ENCODE peak calls at places on chromosomes 2 and 18, in eight cellular contexts. G is GM23338; F is neural crest cell; B is stimulated activated CD8-positive, alpha-beta memory T cell treated with anti-CD3 and anti-CD28 coated beads, Interleukin-7, amount 100 ng/mL, for 1 hour; U is GM03348; Y is MCF 10A; J is psoas muscle; N is HuH-7.5. S is an unnamed sample.

GRCh38 chr2:190641469-190641868 is 7.4 kb upstream of the NAB1 start:
- DNase-seq in Y (no peak), G (no peak), F (no peak), B (no peak), U (no peak), J (no peak), N (no peak), S (no peak)

GRCh38 chr18:37457337-37457736 is 108.3 kb downstream of the CELF4 start:
- DNase-seq in F (no peak), N (no peak), B (no peak), J (no peak), U (no peak), Y (no peak), G (no peak), S (no peak)

GRCh38 chr2:205892141-205893064 is 193.6 kb downstream of the INO80D start:
- DNase-seq in B (no peak), G (peak; percentile 43), Y (peak; percentile 77), N (no peak), F (no peak), J (no peak), U (no peak), S (no peak)

GRCh38 chr2:54899576-54900200 is 150.6 kb downstream of the RTN4 start:
- DNase-seq in J (no peak), U (peak; percentile 73), Y (peak; percentile 72), G (peak; percentile 33), B (no peak), F (no peak), N (peak; percentile 19), S (peak; percentile 72)

GRCh38 chr2:46704593-46704992 is 211.0 kb downstream of the MCFD2 start:
- DNase-seq in J (no peak), G (peak; percentile 88), Y (no peak), F (no peak), B (no peak), U (no peak), N (no peak), S (no peak)

GRCh38 chr2:219688560-219689445 is 61.4 kb downstream of the SLC4A3 start:
- DNase-seq in F (no peak), J (no peak), Y (peak; percentile 78), U (peak; percentile 90), N (no peak), G (no peak), B (no peak), S (peak; percentile 94)

GRCh38 chr2:10433948-10434884 is 13.9 kb downstream of the ODC1 start:
- DNase-seq in F (no peak), Y (no peak), N (no peak), G (no peak), J (no peak), U (no peak), B (no peak), S (no peak)

GRCh38 chr2:45278345-45279078 is 269.3 kb upstream of the SIX2 start:
- DNase-seq in J (no peak), B (no peak), N (no peak), G (no peak), U (no peak), Y (no peak), F (no peak), S (no peak)

GRCh38 chr2:106885326-106885725 is 641 bp downstream of the ST6GAL2 start:
- DNase-seq in G (peak; percentile 66), B (no peak), U (no peak), J (no peak), F (peak; percentile 4), N (no peak), Y (no peak), S (no peak)

GRCh38 chr2:210519594-210519993 is 36.8 kb upstream of the CPS1 start:
- DNase-seq in U (no peak), G (no peak), F (no peak), N (no peak), J (no peak), B (no peak), Y (no peak), S (no peak)

GRCh38 chr18:11669948-11670275 is 19.2 kb upstream of the GNAL start:
- DNase-seq in Y (no peak), G (no peak), J (no peak), F (no peak), U (no peak), N (no peak), B (no peak), S (no peak)

GRCh38 chr2:16319425-16320245 is 346.0 kb downstream of the CYRIA start:
- DNase-seq in N (no peak), U (no peak), B (no peak), G (no peak), J (no peak), F (no peak), Y (no peak), S (no peak)

GRCh38 chr2:241149675-241149924 is 328 bp upstream of the PASK start:
- DNase-seq in N (no peak), G (no peak), Y (no peak), F (no peak), J (no peak), B (no peak), U (no peak), S (no peak)

GRCh38 chr18:50397023-50397422 is 22.2 kb downstream of the SKA1 start:
- DNase-seq in N (no peak), U (no peak), J (no peak), G (no peak), F (no peak), Y (no peak), B (no peak), S (no peak)

GRCh38 chr2:150491943-150492342 is 4.5 kb upstream of the RND3 start:
- DNase-seq in J (no peak), Y (peak; percentile 25), N (no peak), B (no peak), U (peak; percentile 42), G (no peak), F (no peak), S (peak; percentile 71)

GRCh38 chr2:39432701-39433100 is 4.4 kb downstream of the MAP4K3 start:
- DNase-seq in N (no peak), Y (no peak), G (no peak), U (no peak), F (no peak), B (no peak), J (no peak), S (no peak)

GRCh38 chr18:62979172-62979571 is 263.8 kb downstream of the PHLPP1 start:
- DNase-seq in N (no peak), Y (peak; percentile 85), U (peak; percentile 24), F (no peak), B (no peak), G (no peak), J (peak; percentile 50), S (no peak)

GRCh38 chr2:25692143-25692542 is 18.8 kb upstream of the DTNB start:
- DNase-seq in N (no peak), F (peak; percentile 18), J (no peak), U (no peak), B (no peak), Y (peak; percentile 95), G (peak; percentile 43), S (peak; percentile 35)